ENCODE peak calls at places on chromosomes 13 and 19, in seven cellular contexts. I, R, L, X, O, H and F are unnamed samples.

GRCh38 chr19:33894787-33895186 is 98.1 kb downstream of the KCTD15 start:
- DNase-seq in I (no peak), R (no peak), L (no peak), X (no peak), O (no peak), H (no peak), F (no peak)

GRCh38 chr13:51341232-51341631 is 1.7 kb downstream of the SERPINE3 start:
- DNase-seq in I (no peak), R (no peak), L (no peak), X (no peak), O (no peak), H (no peak), F (no peak)

GRCh38 chr13:39451860-39452301 is 151.1 kb downstream of the LHFPL6 start:
- DNase-seq in I (no peak), R (no peak), L (no peak), X (no peak), O (no peak), H (no peak), F (no peak)

GRCh38 chr13:77833331-77833863 is 85.2 kb downstream of the EDNRB start:
- DNase-seq in I (no peak), R (no peak), L (no peak), X (no peak), O (no peak), H (no peak), F (no peak)

GRCh38 chr13:45718063-45718462 is 15.9 kb downstream of the CBY2 start:
- DNase-seq in I (no peak), R (no peak), L (peak), X (no peak), O (no peak), H (no peak), F (no peak)

GRCh38 chr19:49940482-49940791 is 11.1 kb upstream of the NUP62 start:
- DNase-seq in I (no peak), R (no peak), L (no peak), X (no peak), O (no peak), H (no peak), F (no peak)

GRCh38 chr19:3603121-3603841 is 3.4 kb downstream of the TBXA2R start:
- DNase-seq in I (no peak), R (no peak), L (no peak), X (no peak), O (no peak), H (no peak), F (no peak)

GRCh38 chr19:2926341-2927031 is 18.3 kb downstream of the ZNF77 start:
- DNase-seq in I (no peak), R (no peak), L (no peak), X (no peak), O (no peak), H (no peak), F (no peak)

GRCh38 chr19:17847538-17848366 is at the start of gene JAK3:
- DNase-seq in I (peak), R (peak), L (peak), X (peak), O (peak), H (peak), F (peak)

GRCh38 chr19:29664753-29665214 is 477 bp upstream of the PLEKHF1 start:
- DNase-seq in I (no peak), R (no peak), L (no peak), X (no peak), O (no peak), H (no peak), F (no peak)

GRCh38 chr13:99418663-99419140 is 82.6 kb upstream of the TM9SF2 start:
- DNase-seq in I (no peak), R (no peak), L (no peak), X (no peak), O (no peak), H (no peak), F (no peak)

GRCh38 chr19:35041548-35042055 is at the start of gene HPN:
- DNase-seq in I (no peak), R (no peak), L (no peak), X (no peak), O (no peak), H (no peak), F (no peak)

GRCh38 chr19:480016-480855 is 16.1 kb upstream of the MADCAM1 start:
- DNase-seq in I (no peak), R (peak), L (no peak), X (no peak), O (no peak), H (no peak), F (no peak)

GRCh38 chr13:29524176-29524575 is 71.3 kb downstream of the SLC7A1 start:
- DNase-seq in I (no peak), R (no peak), L (no peak), X (no peak), O (no peak), H (no peak), F (no peak)

GRCh38 chr13:40285634-40286033 is 380.8 kb downstream of the FOXO1 start:
- DNase-seq in I (no peak), R (no peak), L (no peak), X (no peak), O (no peak), H (no peak), F (no peak)

GRCh38 chr19:42234364-42234763 is 8.0 kb downstream of the GSK3A start:
- DNase-seq in I (no peak), R (no peak), L (no peak), X (no peak), O (no peak), H (no peak), F (no peak)

GRCh38 chr13:40126301-40127085 is 471.0 kb downstream of the COG6 start:
- DNase-seq in I (no peak), R (no peak), L (no peak), X (no peak), O (no peak), H (no peak), F (no peak)

GRCh38 chr19:50333737-50334617 is 4.8 kb upstream of the KCNC3 start:
- DNase-seq in I (no peak), R (peak), L (no peak), X (peak), O (peak), H (peak), F (peak)

GRCh38 chr19:44598355-44598754 is 15.0 kb upstream of the IGSF23 start:
- DNase-seq in I (no peak), R (no peak), L (no peak), X (no peak), O (no peak), H (no peak), F (no peak)

GRCh38 chr19:18756896-18757295 is 34.2 kb downstream of the COMP start:
- DNase-seq in I (no peak), R (no peak), L (no peak), X (no peak), O (no peak), H (no peak), F (no peak)

GRCh38 chr19:58554494-58555368 is at the start of gene CHMP2A:
- DNase-seq in I (peak), R (peak), L (peak), X (peak), O (peak), H (no peak), F (peak)

GRCh38 chr13:54511356-54511755 is 1482.7 kb downstream of the OLFM4 start:
- DNase-seq in I (no peak), R (no peak), L (no peak), X (no peak), O (no peak), H (no peak), F (no peak)

GRCh38 chr19:31350693-31351211 is 1.5 kb upstream of the TSHZ3 start:
- DNase-seq in I (no peak), R (peak), L (no peak), X (no peak), O (no peak), H (no peak), F (no peak)

GRCh38 chr19:47542030-47542475 is 27.2 kb upstream of the NAPA start:
- DNase-seq in I (no peak), R (no peak), L (no peak), X (no peak), O (no peak), H (no peak), F (no peak)

GRCh38 chr13:113869263-113869662 is 5.4 kb upstream of the GAS6 start:
- DNase-seq in I (no peak), R (no peak), L (no peak), X (no peak), O (no peak), H (no peak), F (no peak)

GRCh38 chr13:98873377-98874028 is 104.4 kb downstream of the DOCK9 start:
- DNase-seq in I (no peak), R (no peak), L (no peak), X (no peak), O (no peak), H (no peak), F (no peak)

GRCh38 chr19:17026041-17026658 is 460 bp downstream of the CPAMD8 start:
- DNase-seq in I (peak), R (no peak), L (no peak), X (no peak), O (no peak), H (no peak), F (no peak)

GRCh38 chr13:99124695-99125334 is 75.8 kb upstream of the UBAC2 start:
- DNase-seq in I (no peak), R (no peak), L (no peak), X (no peak), O (no peak), H (no peak), F (no peak)

GRCh38 chr19:19624032-19624570 is 3.9 kb downstream of the LPAR2 start:
- DNase-seq in I (no peak), R (no peak), L (no peak), X (no peak), O (no peak), H (no peak), F (no peak)

GRCh38 chr13:96982672-96983071 is 11.6 kb downstream of the OXGR1 start:
- DNase-seq in I (no peak), R (no peak), L (no peak), X (no peak), O (no peak), H (no peak), F (no peak)

GRCh38 chr13:29594710-29595379 is 643 bp downstream of the SLC7A1 start:
- DNase-seq in I (peak), R (peak), L (peak), X (peak), O (peak), H (no peak), F (peak)